ENCODE peak calls at places on chromosomes 16 and 17, in ten cellular contexts. K, Z, W, S, U, A, Q, D, Y and F are unnamed samples.

GRCh38 chr16:81140930-81141780 is 45.0 kb upstream of the GCSH start:
- DNase-seq in S (no peak), K (no peak), Y (no peak), U (no peak), D (no peak), W (no peak), Q (no peak), A (no peak), Z (no peak), F (peak)

GRCh38 chr17:55249861-55250260 is 14.9 kb upstream of the HLF start:
- DNase-seq in S (no peak), W (no peak), K (no peak), Y (no peak), U (no peak), A (no peak), Q (no peak), Z (no peak), D (no peak), F (no peak)

GRCh38 chr16:53159781-53160436 is 105.1 kb downstream of the CHD9 start:
- DNase-seq in W (peak), A (peak), K (peak), D (no peak), Y (peak), Q (peak), U (no peak), S (no peak), Z (no peak), F (no peak)

GRCh38 chr17:75927286-75927922 is 13.4 kb downstream of the FBF1 start:
- DNase-seq in Y (no peak), Z (no peak), D (peak), U (no peak), A (no peak), S (no peak), W (no peak), Q (no peak), K (peak), F (no peak)

GRCh38 chr16:19728636-19728965 is 10.5 kb downstream of the IQCK start:
- DNase-seq in K (no peak), A (no peak), Q (no peak), Z (no peak), Y (no peak), D (no peak), U (no peak), S (no peak), W (no peak), F (no peak)

GRCh38 chr17:35575759-35576158 is 2.6 kb downstream of the PEX12 start:
- DNase-seq in W (no peak), U (no peak), A (no peak), Q (no peak), Z (no peak), Y (no peak), K (no peak), D (no peak), S (no peak), F (no peak)

GRCh38 chr17:68613739-68614298 is 12.7 kb upstream of the FAM20A start:
- DNase-seq in U (no peak), S (no peak), W (peak), Q (no peak), K (peak), D (peak), Z (no peak), Y (no peak), A (no peak), F (peak)

GRCh38 chr16:59697746-59698145 is 963.6 kb upstream of the GOT2 start:
- DNase-seq in U (no peak), Y (no peak), W (peak), Z (no peak), K (no peak), S (no peak), D (no peak), A (no peak), Q (no peak), F (no peak)

GRCh38 chr17:9427460-9428315 is 147.9 kb downstream of the STX8 start:
- DNase-seq in D (peak), W (no peak), K (peak), A (no peak), S (no peak), Q (no peak), Y (no peak), Z (no peak), U (no peak), F (no peak)

GRCh38 chr17:58231644-58232043 is 6.7 kb upstream of the LPO start:
- DNase-seq in A (no peak), S (no peak), K (no peak), Z (no peak), Q (no peak), Y (no peak), U (no peak), W (peak), D (no peak), F (no peak)